ENCODE peak calls at places on chromosomes 2 and 18, in four cellular contexts. N, C, B and W are unnamed samples.
A peak's percentile ranks its signal among the peaks of the same experiment; 100 is the strongest.

GRCh38 chr2:225004531-225004930 is 37.7 kb downstream of the DOCK10 start:
- DNase-seq in N (no peak), C (no peak), B (peak; percentile 59), W (no peak)

GRCh38 chr18:23257686-23258565 is 122.6 kb downstream of the CABLES1 start:
- DNase-seq in N (no peak), C (no peak), B (peak; percentile 61), W (no peak)

GRCh38 chr2:186426153-186427016 is 59.7 kb upstream of the ZC3H15 start:
- DNase-seq in N (no peak), C (no peak), B (peak; percentile 1), W (no peak)

GRCh38 chr2:22403748-22404147 is 981.2 kb upstream of the KLHL29 start:
- DNase-seq in N (no peak), C (no peak), B (no peak), W (no peak)

GRCh38 chr2:54666741-54667639 is 56.5 kb upstream of the EML6 start:
- DNase-seq in N (no peak), C (peak; percentile 76), B (peak; percentile 31), W (peak; percentile 94)

GRCh38 chr2:172639823-172640222 is 83.9 kb downstream of the PDK1 start:
- DNase-seq in N (no peak), C (no peak), B (peak; percentile 91), W (no peak)

GRCh38 chr2:29053680-29054400 is 20.5 kb downstream of the PCARE start:
- DNase-seq in N (peak; percentile 83), C (no peak), B (no peak), W (no peak)

GRCh38 chr18:23356915-23357421 is 96.1 kb upstream of the RIOK3 start:
- DNase-seq in N (no peak), C (no peak), B (peak; percentile 93), W (no peak)

GRCh38 chr2:191665286-191665685 is 12.7 kb upstream of the NABP1 start:
- DNase-seq in N (no peak), C (no peak), B (peak; percentile 78), W (no peak)

GRCh38 chr2:60149151-60149550 is 404.3 kb downstream of the BCL11A start:
- DNase-seq in N (no peak), C (no peak), B (no peak), W (no peak)

GRCh38 chr2:239826786-239827510 is 198.2 kb downstream of the NDUFA10 start:
- DNase-seq in N (peak; percentile 29), C (no peak), B (no peak), W (no peak)

GRCh38 chr2:28408764-28409599 is 16.3 kb downstream of the FOSL2 start:
- DNase-seq in N (no peak), C (peak; percentile 23), B (peak; percentile 98), W (no peak)

GRCh38 chr2:70043252-70043875 is 43.9 kb upstream of the PCBP1 start:
- DNase-seq in N (no peak), C (no peak), B (no peak), W (peak; percentile 46)

GRCh38 chr2:90069290-90069894 is 1377.9 kb downstream of the RPIA start:
- DNase-seq in N (peak; percentile 52), C (peak; percentile 53), B (no peak), W (peak; percentile 53)

GRCh38 chr2:134310450-134311079 is 56.7 kb downstream of the MGAT5 start:
- DNase-seq in N (no peak), C (peak; percentile 66), B (peak; percentile 53), W (no peak)

GRCh38 chr18:23498877-23499570 is 4.3 kb upstream of the RMC1 start:
- DNase-seq in N (peak; percentile 88), C (peak; percentile 78), B (peak; percentile 67), W (peak; percentile 55)

GRCh38 chr2:131542438-131543384 is 15.0 kb downstream of the CCDC74A start:
- DNase-seq in N (no peak), C (no peak), B (no peak), W (no peak)

GRCh38 chr2:225002039-225002655 is 40.1 kb downstream of the DOCK10 start:
- DNase-seq in N (peak; percentile 79), C (peak; percentile 31), B (peak; percentile 64), W (peak; percentile 65)

GRCh38 chr2:171490577-171490976 is 31.7 kb upstream of the CYBRD1 start:
- DNase-seq in N (no peak), C (no peak), B (no peak), W (no peak)

GRCh38 chr2:179995735-179996134 is 11.4 kb downstream of the CWC22 start:
- DNase-seq in N (no peak), C (no peak), B (no peak), W (no peak)

GRCh38 chr2:235045336-235045972 is 93.6 kb downstream of the SH3BP4 start:
- DNase-seq in N (no peak), C (peak; percentile 66), B (no peak), W (no peak)

GRCh38 chr2:71646028-71646427 is 192.7 kb downstream of the DYSF start:
- DNase-seq in N (no peak), C (no peak), B (peak; percentile 88), W (peak; percentile 19)

GRCh38 chr2:26946841-26947784 is 23.3 kb upstream of the MAPRE3 start:
- DNase-seq in N (no peak), C (peak; percentile 83), B (peak; percentile 44), W (no peak)

GRCh38 chr2:12048551-12048950 is 302.1 kb downstream of the LPIN1 start:
- DNase-seq in N (peak; percentile 78), C (no peak), B (no peak), W (no peak)

GRCh38 chr2:194443926-194444325 is 1213.1 kb upstream of the SLC39A10 start:
- DNase-seq in N (no peak), C (no peak), B (no peak), W (no peak)

GRCh38 chr2:237448171-237448570 is 34.2 kb upstream of the COL6A3 start:
- DNase-seq in N (no peak), C (no peak), B (no peak), W (peak; percentile 36)

GRCh38 chr2:72826156-72826477 is 284 bp upstream of the EXOC6B start:
- DNase-seq in N (no peak), C (no peak), B (no peak), W (no peak)

DNA sequence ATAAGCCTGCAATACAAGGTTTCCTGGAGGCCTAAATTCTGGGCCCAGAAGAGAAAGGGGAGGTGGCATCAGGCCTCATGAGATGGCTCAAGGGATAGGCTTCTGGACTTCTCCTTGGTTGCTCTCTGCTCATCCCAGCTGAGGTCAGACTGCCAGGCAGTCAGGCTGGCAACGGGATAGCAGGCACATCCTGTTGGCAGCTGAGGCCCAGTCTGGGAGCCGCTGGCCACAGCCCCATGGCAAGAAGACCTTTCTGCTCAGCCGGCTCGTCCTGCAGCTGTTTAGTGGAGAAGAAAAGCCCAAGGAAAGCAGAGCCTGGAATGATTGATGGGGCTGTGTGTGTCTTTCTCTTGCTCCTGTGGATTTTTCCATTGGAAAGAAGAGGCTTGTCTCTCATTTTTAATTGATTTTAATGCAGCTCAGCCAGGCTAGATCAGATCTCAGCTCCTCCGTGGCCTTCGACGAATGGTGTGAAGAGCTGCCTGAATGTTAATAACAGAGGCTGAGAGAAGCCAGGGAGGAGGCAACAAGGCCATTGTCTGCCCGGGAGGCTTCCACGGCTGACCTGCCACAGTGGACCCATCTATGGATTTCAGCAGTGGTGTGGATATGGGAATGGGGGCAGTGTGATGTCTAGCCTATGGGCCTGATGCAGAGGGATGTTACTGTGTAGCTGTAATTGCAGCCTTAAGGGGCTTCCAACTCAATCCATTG is 99.5 kb downstream of the HS1BP3 start:
- DNase-seq in N (no peak), C (no peak), B (no peak), W (peak; percentile 67)
- H3K27me3 ChIP-seq in N (no peaks in the 10 kb centered on the region), C (no peaks in the 10 kb centered on the region), B (no peaks in the 10 kb centered on the region), W (no peaks in the 10 kb centered on the region)

GRCh38 chr18:10724666-10725065 is 198.8 kb downstream of the NAPG start:
- DNase-seq in N (no peak), C (no peak), B (no peak), W (no peak)
- H3K27me3 ChIP-seq in N (no peaks in the 10 kb centered on the region), C (no peaks in the 10 kb centered on the region), B (no peaks in the 10 kb centered on the region), W (peaks cover 6% of the 10 kb centered on the region)

GRCh38 chr18:46037512-46038305 is 34.4 kb downstream of the PSTPIP2 start:
- DNase-seq in N (no peak), C (no peak), B (no peak), W (no peak)
- H3K27me3 ChIP-seq in N (no peaks in the 10 kb centered on the region), C (no peaks in the 10 kb centered on the region), B (no peaks in the 10 kb centered on the region), W (no peaks in the 10 kb centered on the region)

GRCh38 chr2:109102588-109103233 is 26.3 kb upstream of the SH3RF3 start:
- DNase-seq in N (peak; percentile 77), C (no peak), B (no peak), W (no peak)

GRCh38 chr2:109103286-109103685 is 25.7 kb upstream of the SH3RF3 start:
- DNase-seq in N (no peak), C (no peak), B (no peak), W (peak; percentile 11)

GRCh38 chr2:109094144-109094543 is 34.9 kb upstream of the SH3RF3 start:
- DNase-seq in N (no peak), C (no peak), B (no peak), W (no peak)

GRCh38 chr2:109098251-109098920 is 30.6 kb upstream of the SH3RF3 start:
- DNase-seq in N (no peak), C (no peak), B (peak; percentile 50), W (no peak)

GRCh38 chr2:109098921-109099273 is 30.1 kb upstream of the SH3RF3 start:
- DNase-seq in N (no peak), C (no peak), B (no peak), W (no peak)
- H3K27me3 ChIP-seq in N (no peaks in the 10 kb centered on the region), C (no peaks in the 10 kb centered on the region), B (peaks cover 6% of the 10 kb centered on the region), W (peaks cover 5% of the 10 kb centered on the region)

GRCh38 chr18:45837283-45838070 is 12.0 kb downstream of the SIGLEC15 start:
- DNase-seq in N (peak; percentile 90), C (peak; percentile 57), B (peak; percentile 58), W (peak; percentile 56)
- H3K27me3 ChIP-seq in N (peaks cover 57% of the 10 kb centered on the region), C (no peaks in the 10 kb centered on the region), B (no peaks in the 10 kb centered on the region), W (peaks cover 10% of the 10 kb centered on the region)

DNA sequence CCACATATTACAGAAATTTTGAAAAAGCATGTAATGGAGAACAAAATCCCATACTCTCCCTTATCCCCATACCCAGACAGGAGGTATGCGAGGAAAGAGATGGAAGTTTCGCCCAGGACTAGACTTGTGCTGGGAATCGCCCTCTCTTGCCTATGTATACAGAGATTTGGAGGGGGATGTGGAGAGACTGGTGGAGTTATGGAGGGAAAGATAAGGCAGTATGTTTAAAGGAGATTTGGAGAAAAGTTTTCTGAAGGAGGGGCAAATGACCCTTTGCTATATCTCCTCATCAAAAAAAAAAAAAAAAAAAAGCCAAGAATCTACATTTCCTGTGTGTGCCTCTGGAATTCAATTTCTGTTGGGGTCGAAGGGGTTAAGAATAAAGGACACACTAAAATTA is 75.3 kb downstream of the MERTK start:
- DNase-seq in N (no peak), C (no peak), B (no peak), W (no peak)
- H3K27me3 ChIP-seq in N (no peaks in the 10 kb centered on the region), C (no peaks in the 10 kb centered on the region), B (peaks cover 2% of the 10 kb centered on the region), W (no peaks in the 10 kb centered on the region)